ENCODE peak calls at places on chromosome 20, in nine cellular contexts. One of them, this sample, is unnamed.

GRCh38 chr20:34579936-34580587 is 21.5 kb downstream of the MAP1LC3A start:
- DNase-seq in heart left ventricle: no peak
- DNase-seq in breast epithelium: no peak
- DNase-seq in ovary: no peak
- DNase-seq in A549: no peak
- DNase-seq in tibial nerve: no peak
- DNase-seq in adrenal gland: no peak
- DNase-seq in IMR-90: peak; percentile 34
- DNase-seq in endothelial cell of umbilical vein: no peak
- DNase-seq in this sample: peak; percentile 76

GRCh38 chr20:46681032-46681854 is 8.0 kb downstream of the TP53RK start:
- DNase-seq in heart left ventricle: no peak
- DNase-seq in breast epithelium: peak; percentile 75
- DNase-seq in ovary: peak; percentile 30
- DNase-seq in A549: peak; percentile 58
- DNase-seq in tibial nerve: peak; percentile 89
- DNase-seq in adrenal gland: peak; percentile 83
- DNase-seq in IMR-90: peak; percentile 44
- DNase-seq in endothelial cell of umbilical vein: peak; percentile 52
- DNase-seq in this sample: peak; percentile 70

GRCh38 chr20:61736001-61736635 is 329.6 kb downstream of the TAF4 start:
- DNase-seq in heart left ventricle: peak; percentile 35
- DNase-seq in breast epithelium: no peak
- DNase-seq in ovary: no peak
- DNase-seq in A549: no peak
- DNase-seq in tibial nerve: no peak
- DNase-seq in adrenal gland: no peak
- DNase-seq in IMR-90: no peak
- DNase-seq in endothelial cell of umbilical vein: no peak
- DNase-seq in this sample: no peak

GRCh38 chr20:41150664-41151063 is 13.3 kb downstream of the PLCG1 start:
- DNase-seq in heart left ventricle: no peak
- DNase-seq in breast epithelium: no peak
- DNase-seq in ovary: no peak
- DNase-seq in A549: no peak
- DNase-seq in tibial nerve: no peak
- DNase-seq in adrenal gland: no peak
- DNase-seq in IMR-90: peak; percentile 29
- DNase-seq in endothelial cell of umbilical vein: peak; percentile 96
- DNase-seq in this sample: no peak

GRCh38 chr20:53124075-53124532 is 151.9 kb downstream of the TSHZ2 start:
- DNase-seq in heart left ventricle: no peak
- DNase-seq in breast epithelium: no peak
- DNase-seq in ovary: no peak
- DNase-seq in A549: no peak
- DNase-seq in tibial nerve: peak; percentile 72
- DNase-seq in adrenal gland: peak; percentile 26
- DNase-seq in IMR-90: no peak
- DNase-seq in endothelial cell of umbilical vein: no peak
- DNase-seq in this sample: no peak

GRCh38 chr20:2206957-2207769 is 88.6 kb upstream of the TGM3 start:
- DNase-seq in heart left ventricle: peak; percentile 87
- DNase-seq in breast epithelium: peak; percentile 64
- DNase-seq in ovary: peak; percentile 31
- DNase-seq in A549: peak; percentile 90
- DNase-seq in tibial nerve: peak; percentile 54
- DNase-seq in adrenal gland: peak; percentile 82
- DNase-seq in IMR-90: peak; percentile 28
- DNase-seq in endothelial cell of umbilical vein: peak; percentile 53
- DNase-seq in this sample: peak; percentile 81

GRCh38 chr20:24499472-24499871 is 30.0 kb downstream of the SYNDIG1 start:
- DNase-seq in heart left ventricle: no peak
- DNase-seq in breast epithelium: no peak
- DNase-seq in ovary: no peak
- DNase-seq in A549: no peak
- DNase-seq in tibial nerve: no peak
- DNase-seq in adrenal gland: no peak
- DNase-seq in IMR-90: no peak
- DNase-seq in endothelial cell of umbilical vein: no peak
- DNase-seq in this sample: no peak

GRCh38 chr20:63399596-63400375 is 38.6 kb upstream of the CHRNA4 start:
- DNase-seq in heart left ventricle: no peak
- DNase-seq in breast epithelium: no peak
- DNase-seq in ovary: no peak
- DNase-seq in A549: no peak
- DNase-seq in tibial nerve: no peak
- DNase-seq in adrenal gland: no peak
- DNase-seq in IMR-90: no peak
- DNase-seq in endothelial cell of umbilical vein: no peak
- DNase-seq in this sample: no peak

GRCh38 chr20:58331961-58332551 is 22.5 kb downstream of the RAB22A start:
- DNase-seq in heart left ventricle: no peak
- DNase-seq in breast epithelium: no peak
- DNase-seq in ovary: no peak
- DNase-seq in A549: no peak
- DNase-seq in tibial nerve: no peak
- DNase-seq in adrenal gland: no peak
- DNase-seq in IMR-90: no peak
- DNase-seq in endothelial cell of umbilical vein: no peak
- DNase-seq in this sample: no peak

GRCh38 chr20:63529861-63530787 is 7.1 kb downstream of the PTK6 start:
- DNase-seq in heart left ventricle: peak; percentile 52
- DNase-seq in breast epithelium: no peak
- DNase-seq in ovary: no peak
- DNase-seq in A549: no peak
- DNase-seq in tibial nerve: no peak
- DNase-seq in adrenal gland: no peak
- DNase-seq in IMR-90: no peak
- DNase-seq in endothelial cell of umbilical vein: no peak
- DNase-seq in this sample: no peak

GRCh38 chr20:7308163-7308562 is 540.7 kb downstream of the BMP2 start:
- DNase-seq in heart left ventricle: no peak
- DNase-seq in breast epithelium: no peak
- DNase-seq in ovary: no peak
- DNase-seq in A549: no peak
- DNase-seq in tibial nerve: no peak
- DNase-seq in adrenal gland: no peak
- DNase-seq in IMR-90: no peak
- DNase-seq in endothelial cell of umbilical vein: no peak
- DNase-seq in this sample: no peak

GRCh38 chr20:37339208-37339607 is 6.7 kb upstream of the SRC start:
- DNase-seq in heart left ventricle: no peak
- DNase-seq in breast epithelium: no peak
- DNase-seq in ovary: no peak
- DNase-seq in A549: no peak
- DNase-seq in tibial nerve: no peak
- DNase-seq in adrenal gland: no peak
- DNase-seq in IMR-90: no peak
- DNase-seq in endothelial cell of umbilical vein: no peak
- DNase-seq in this sample: no peak

GRCh38 chr20:31680286-31681127 is 42.2 kb downstream of the BCL2L1 start:
- DNase-seq in heart left ventricle: no peak
- DNase-seq in breast epithelium: no peak
- DNase-seq in ovary: no peak
- DNase-seq in A549: no peak
- DNase-seq in tibial nerve: no peak
- DNase-seq in adrenal gland: no peak
- DNase-seq in IMR-90: no peak
- DNase-seq in endothelial cell of umbilical vein: no peak
- DNase-seq in this sample: no peak

GRCh38 chr20:54382419-54382818 is 93.0 kb upstream of the DOK5 start:
- DNase-seq in heart left ventricle: no peak
- DNase-seq in breast epithelium: no peak
- DNase-seq in ovary: no peak
- DNase-seq in A549: no peak
- DNase-seq in tibial nerve: no peak
- DNase-seq in adrenal gland: no peak
- DNase-seq in IMR-90: no peak
- DNase-seq in endothelial cell of umbilical vein: no peak
- DNase-seq in this sample: no peak

GRCh38 chr20:10547276-10548114 is 112.4 kb downstream of the SLX4IP start:
- DNase-seq in heart left ventricle: no peak
- DNase-seq in breast epithelium: no peak
- DNase-seq in ovary: no peak
- DNase-seq in A549: no peak
- DNase-seq in tibial nerve: no peak
- DNase-seq in adrenal gland: no peak
- DNase-seq in IMR-90: peak; percentile 5
- DNase-seq in endothelial cell of umbilical vein: peak; percentile 50
- DNase-seq in this sample: no peak

GRCh38 chr20:50285376-50286173 is 94.9 kb downstream of the CEBPB start:
- DNase-seq in heart left ventricle: no peak
- DNase-seq in breast epithelium: no peak
- DNase-seq in ovary: peak; percentile 78
- DNase-seq in A549: no peak
- DNase-seq in tibial nerve: no peak
- DNase-seq in adrenal gland: peak; percentile 63
- DNase-seq in IMR-90: peak; percentile 86
- DNase-seq in endothelial cell of umbilical vein: peak; percentile 72
- DNase-seq in this sample: no peak

DNA sequence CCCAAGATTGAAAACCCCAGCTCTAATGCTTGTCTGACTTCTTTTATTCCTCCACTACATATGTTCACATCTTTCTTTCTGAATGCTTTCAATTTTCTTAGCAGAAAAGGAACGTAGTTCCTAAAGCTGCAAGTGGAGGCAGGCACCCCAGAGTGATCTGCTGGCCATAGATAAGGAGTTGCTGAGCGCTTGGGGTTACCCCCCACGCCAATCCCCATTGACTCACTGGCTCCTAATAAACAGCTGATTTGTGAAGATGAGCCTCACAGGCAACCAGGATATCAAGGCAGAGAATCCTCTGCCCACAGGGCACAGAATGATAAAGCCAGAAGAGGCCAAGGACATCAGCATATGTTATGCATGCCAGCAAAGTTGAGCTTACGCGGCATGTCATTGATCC is 129.0 kb upstream of the PTPRT start:
- DNase-seq in heart left ventricle: no peak
- DNase-seq in breast epithelium: no peak
- DNase-seq in ovary: no peak
- DNase-seq in A549: no peak
- DNase-seq in tibial nerve: no peak
- DNase-seq in adrenal gland: no peak
- DNase-seq in IMR-90: no peak
- DNase-seq in endothelial cell of umbilical vein: no peak
- DNase-seq in this sample: no peak
- H3K4me1 ChIP-seq in heart left ventricle: no peaks in the 10 kb centered on the region
- H3K4me1 ChIP-seq in breast epithelium: no peaks in the 10 kb centered on the region
- H3K4me1 ChIP-seq in ovary: no peaks in the 10 kb centered on the region
- H3K4me1 ChIP-seq in A549: no peaks in the 10 kb centered on the region
- H3K4me1 ChIP-seq in tibial nerve: no peaks in the 10 kb centered on the region
- H3K4me1 ChIP-seq in adrenal gland: no peaks in the 10 kb centered on the region
- H3K4me1 ChIP-seq in IMR-90: no peaks in the 10 kb centered on the region
- H3K4me1 ChIP-seq in endothelial cell of umbilical vein: no peaks in the 10 kb centered on the region
- H3K4me1 ChIP-seq in this sample: no peaks in the 10 kb centered on the region

DNA sequence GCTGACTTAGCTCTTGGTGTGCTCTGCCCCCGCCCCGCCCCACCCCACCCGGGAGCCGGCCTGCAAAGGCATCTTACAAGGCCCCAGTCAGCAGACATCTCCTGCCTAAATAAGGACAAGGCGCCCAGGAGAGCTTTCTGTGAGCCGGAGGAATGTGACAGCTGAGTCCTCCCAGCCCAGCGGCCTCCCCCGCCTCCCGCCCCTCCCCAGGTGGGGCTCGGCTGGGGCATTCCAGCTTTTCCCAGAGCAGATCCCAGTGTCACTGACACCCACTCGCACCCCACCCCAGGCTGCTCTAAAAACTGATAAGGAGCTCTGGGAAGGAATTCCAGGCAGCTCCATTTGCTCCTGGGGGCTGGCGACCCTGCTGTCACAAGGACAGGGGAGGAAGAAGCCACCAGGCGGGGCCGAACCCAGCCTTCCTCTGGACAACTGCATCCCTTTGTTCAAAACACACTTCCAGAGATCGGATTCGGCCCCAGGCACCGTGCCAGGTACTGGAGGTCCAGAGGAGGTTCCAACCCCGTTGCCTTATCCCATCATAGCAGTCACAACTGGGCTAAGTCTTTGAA is 49.7 kb downstream of the JPH2 start:
- DNase-seq in heart left ventricle: peak; percentile 78
- DNase-seq in breast epithelium: no peak
- DNase-seq in ovary: no peak
- DNase-seq in A549: no peak
- DNase-seq in tibial nerve: no peak
- DNase-seq in adrenal gland: no peak
- DNase-seq in IMR-90: peak; percentile 38
- DNase-seq in endothelial cell of umbilical vein: no peak
- DNase-seq in this sample: peak; percentile 41
- H3K27ac ChIP-seq in heart left ventricle: peak overlapping the region; percentile 91
- H3K27ac ChIP-seq in breast epithelium: peak overlapping the region; percentile 80
- H3K27ac ChIP-seq in ovary: no peak overlapping the region
- H3K27ac ChIP-seq in A549: no peak overlapping the region
- H3K27ac ChIP-seq in tibial nerve: no peak overlapping the region
- H3K27ac ChIP-seq in adrenal gland: no peak overlapping the region
- H3K27ac ChIP-seq in IMR-90: peak overlapping the region; percentile 35
- H3K27ac ChIP-seq in endothelial cell of umbilical vein: no peak overlapping the region
- H3K27ac ChIP-seq in this sample: peak overlapping the region; percentile 84

DNA sequence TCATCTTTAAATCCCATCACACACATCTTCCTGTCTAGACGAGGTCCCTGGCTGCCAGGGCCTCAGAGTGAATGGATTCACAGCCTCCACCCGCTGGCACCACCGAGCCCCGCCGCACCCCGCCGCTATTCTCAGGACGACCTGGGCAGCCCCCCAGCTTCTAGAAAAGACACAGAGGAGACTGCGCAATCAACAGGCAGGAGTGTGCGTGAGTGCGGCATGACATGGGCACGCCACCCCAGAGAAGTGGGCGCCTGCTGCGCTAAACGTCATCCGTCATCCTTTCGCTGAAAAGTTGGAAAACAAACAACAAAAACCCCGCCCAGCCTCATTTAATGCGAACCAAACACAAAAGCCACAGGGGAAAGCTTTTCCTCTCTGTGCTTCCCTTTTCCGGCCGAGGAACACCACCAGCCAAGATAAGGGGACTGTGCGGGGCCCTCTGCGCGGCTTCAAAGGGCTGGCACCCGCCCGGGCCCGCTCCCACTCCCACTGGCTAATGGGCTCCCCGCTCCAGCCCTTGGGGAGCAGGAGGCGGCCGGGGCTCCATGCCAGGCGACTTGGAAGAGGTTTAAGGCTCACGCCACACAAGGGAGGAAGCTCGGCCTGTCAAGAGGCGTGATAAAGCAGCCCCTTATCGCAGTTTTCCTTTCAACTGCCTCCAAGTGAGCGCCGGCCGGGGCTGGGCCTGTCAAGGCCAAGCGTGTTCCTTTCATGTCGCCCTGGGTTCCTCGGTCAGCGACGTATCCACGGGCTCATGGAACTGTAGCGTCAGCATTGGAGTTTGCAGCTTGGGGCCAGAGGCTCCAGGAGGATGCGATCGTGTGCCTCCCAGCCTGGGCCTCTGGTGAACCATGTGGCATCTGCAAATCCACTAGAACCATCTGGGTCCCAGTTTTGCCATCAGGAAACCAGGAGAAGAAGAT is 50.1 kb downstream of the NFATC2 start:
- DNase-seq in heart left ventricle: peak; percentile 85
- DNase-seq in breast epithelium: no peak
- DNase-seq in ovary: peak; percentile 99
- DNase-seq in A549: no peak
- DNase-seq in tibial nerve: peak; percentile 25
- DNase-seq in adrenal gland: peak; percentile 89
- DNase-seq in IMR-90: no peak
- DNase-seq in endothelial cell of umbilical vein: peak; percentile 92
- DNase-seq in this sample: no peak
- TF ChIP-seq POLR2A in heart left ventricle: no peak
- TF ChIP-seq POLR2A in breast epithelium: no peak
- TF ChIP-seq POLR2A in ovary: no peak
- TF ChIP-seq POLR2A in A549: no peak
- TF ChIP-seq POLR2A in tibial nerve: no peak
- TF ChIP-seq POLR2A in adrenal gland: peak; percentile 11
- TF ChIP-seq POLR2A in IMR-90: no peak
- TF ChIP-seq POLR2A in endothelial cell of umbilical vein: no peak
- TF ChIP-seq POLR2A in this sample: no peak

GRCh38 chr20:57246008-57246407 is 20.4 kb downstream of the BMP7 start:
- DNase-seq in heart left ventricle: no peak
- DNase-seq in breast epithelium: no peak
- DNase-seq in ovary: no peak
- DNase-seq in A549: no peak
- DNase-seq in tibial nerve: no peak
- DNase-seq in adrenal gland: no peak
- DNase-seq in IMR-90: no peak
- DNase-seq in endothelial cell of umbilical vein: no peak
- DNase-seq in this sample: no peak
- H3K4me1 ChIP-seq in heart left ventricle: no peaks in the 10 kb centered on the region
- H3K4me1 ChIP-seq in breast epithelium: no peaks in the 10 kb centered on the region
- H3K4me1 ChIP-seq in ovary: no peaks in the 10 kb centered on the region
- H3K4me1 ChIP-seq in A549: no peaks in the 10 kb centered on the region
- H3K4me1 ChIP-seq in tibial nerve: peaks cover 5% of the 10 kb centered on the region
- H3K4me1 ChIP-seq in adrenal gland: no peaks in the 10 kb centered on the region
- H3K4me1 ChIP-seq in IMR-90: no peaks in the 10 kb centered on the region
- H3K4me1 ChIP-seq in endothelial cell of umbilical vein: no peaks in the 10 kb centered on the region
- H3K4me1 ChIP-seq in this sample: no peaks in the 10 kb centered on the region

This sample was measured in transverse colon.